ENCODE peak calls at places on chromosome 1, in four cellular contexts. C is activated CD8-positive, alpha-beta memory T cell treated with anti-CD3 and anti-CD28 coated beads for 48 hours; G is KG1; S is NCI-H1417 treated with DMSO at 0.1 percent for 48 hours. P is an unnamed sample.

GRCh38 chr1:246350745-246351144 is 156.3 kb downstream of the SMYD3 start:
- DNase-seq in C (no peak), G (no peak), S (no peak), P (no peak)

GRCh38 chr1:6884652-6885153 is 99.4 kb downstream of the CAMTA1 start:
- DNase-seq in S (no peak), G (no peak), C (no peak), P (no peak)

GRCh38 chr1:247165674-247166073 is 6.1 kb downstream of the ZNF124 start:
- DNase-seq in S (no peak), G (no peak), C (no peak), P (peak)

GRCh38 chr1:37575692-37576091 is 19.0 kb downstream of the DNALI1 start:
- DNase-seq in S (no peak), G (no peak), C (no peak), P (peak)

GRCh38 chr1:22252248-22252647 is 109.4 kb upstream of the WNT4 start:
- DNase-seq in C (no peak), G (no peak), S (no peak), P (no peak)

GRCh38 chr1:172453607-172454006 is 9.7 kb upstream of the PIGC start:
- DNase-seq in S (no peak), G (no peak), C (no peak), P (no peak)

GRCh38 chr1:233114860-233115259 is 164.4 kb downstream of the NTPCR start:
- DNase-seq in C (no peak), G (peak), S (no peak), P (no peak)

GRCh38 chr1:211591980-211592493 is 13.1 kb upstream of the SLC30A1 start:
- DNase-seq in G (no peak), S (no peak), C (no peak), P (peak)

GRCh38 chr1:36557041-36558000 is 74.6 kb upstream of the CSF3R start:
- DNase-seq in G (no peak), C (no peak), S (no peak), P (no peak)

GRCh38 chr1:113941245-113941559 is 12.1 kb downstream of the HIPK1 start:
- DNase-seq in C (no peak), G (no peak), S (no peak), P (no peak)

GRCh38 chr1:3711381-3711779 is 40.9 kb upstream of the CCDC27 start:
- DNase-seq in G (no peak), S (no peak), C (no peak), P (no peak)

P was measured in ELR.